ENCODE peak calls at places on chromosomes 16 and 17, in six cellular contexts. J, S, Z, U, L and D are unnamed samples.

GRCh38 chr16:3363793-3364192 is 8.1 kb downstream of the OR2C1 start:
- DNase-seq in J (no peak), L (no peak), U (no peak), S (no peak), Z (no peak), D (no peak)

GRCh38 chr17:77666881-77667395 is 291.6 kb upstream of the TNRC6C start:
- DNase-seq in L (no peak), U (no peak), S (no peak), Z (no peak), J (no peak), D (no peak)

GRCh38 chr16:27208809-27209208 is 5.5 kb downstream of the KDM8 start:
- DNase-seq in Z (no peak), L (no peak), J (no peak), S (no peak), U (no peak), D (no peak)

GRCh38 chr17:82976982-82977488 is 102.4 kb upstream of the METRNL start:
- DNase-seq in U (no peak), S (no peak), Z (no peak), J (no peak), L (no peak), D (no peak)

GRCh38 chr17:18860161-18860972 is 2.4 kb downstream of the PRPSAP2 start:
- DNase-seq in Z (no peak), U (no peak), S (no peak), J (peak; percentile 58), L (peak; percentile 11), D (no peak)

GRCh38 chr17:69356625-69357024 is 29.7 kb upstream of the ABCA5 start:
- DNase-seq in Z (no peak), U (no peak), L (no peak), J (no peak), S (no peak), D (no peak)

GRCh38 chr16:5205394-5206040 is 107.9 kb upstream of the EEF2KMT start:
- DNase-seq in S (no peak), J (no peak), Z (no peak), U (no peak), L (no peak), D (no peak)

GRCh38 chr16:66419527-66419926 is 7.6 kb upstream of the BEAN1 start:
- DNase-seq in L (no peak), Z (peak; percentile 55), S (no peak), U (no peak), J (no peak), D (peak; percentile 34)

GRCh38 chr16:17138801-17139200 is 332.0 kb downstream of the XYLT1 start:
- DNase-seq in S (no peak), L (no peak), Z (peak; percentile 50), J (peak; percentile 7), U (peak; percentile 59), D (no peak)

GRCh38 chr17:59853168-59853918 is 39.4 kb downstream of the TUBD1 start:
- DNase-seq in S (no peak), J (peak; percentile 100), Z (peak; percentile 90), L (peak; percentile 97), U (no peak), D (peak; percentile 98)

GRCh38 chr16:66103245-66103644 is 263.2 kb upstream of the CDH5 start:
- DNase-seq in L (peak; percentile 74), Z (no peak), J (peak; percentile 58), S (no peak), U (no peak), D (peak; percentile 2)

GRCh38 chr16:71499775-71500364 is 10.7 kb upstream of the ZNF19 start:
- DNase-seq in L (peak; percentile 66), S (no peak), J (peak; percentile 66), Z (peak; percentile 40), U (peak; percentile 48), D (peak; percentile 58)

GRCh38 chr16:391885-392335 is 5.1 kb upstream of the NME4 start:
- DNase-seq in U (no peak), S (peak; percentile 83), L (peak; percentile 81), Z (peak; percentile 89), J (peak; percentile 83), D (peak; percentile 96)

GRCh38 chr16:567362-568256 is 804 bp downstream of the NHLRC4 start:
- DNase-seq in Z (no peak), S (no peak), L (no peak), J (no peak), U (no peak), D (no peak)

GRCh38 chr16:68737730-68738590 is 868 bp downstream of the CDH1 start:
- DNase-seq in Z (no peak), U (no peak), J (no peak), S (no peak), L (no peak), D (no peak)

GRCh38 chr17:69709441-69709840 is 294.9 kb downstream of the MAP2K6 start:
- DNase-seq in L (no peak), J (no peak), S (no peak), Z (no peak), U (no peak), D (no peak)

GRCh38 chr17:2076461-2076984 is 21.6 kb downstream of the HIC1 start:
- DNase-seq in J (peak; percentile 45), L (peak; percentile 61), Z (no peak), S (no peak), U (no peak), D (no peak)

GRCh38 chr16:1019234-1019933 is 37.8 kb downstream of the SOX8 start:
- DNase-seq in L (no peak), Z (no peak), S (no peak), J (peak; percentile 4), U (peak; percentile 76), D (no peak)

GRCh38 chr17:279776-280175 is 72.8 kb downstream of the RPH3AL start:
- DNase-seq in Z (no peak), L (no peak), J (no peak), U (no peak), S (no peak), D (no peak)

GRCh38 chr16:70579648-70580630 is 56.3 kb downstream of the SF3B3 start:
- DNase-seq in U (no peak), S (no peak), J (no peak), L (no peak), Z (peak; percentile 64), D (no peak)

GRCh38 chr16:5072334-5073278 is 963 bp downstream of the ALG1 start:
- DNase-seq in J (no peak), U (no peak), Z (no peak), L (no peak), S (no peak), D (no peak)

GRCh38 chr17:81494984-81495383 is 17.6 kb downstream of the ACTG1 start:
- DNase-seq in U (no peak), S (no peak), Z (no peak), L (no peak), J (no peak), D (peak; percentile 36)

GRCh38 chr17:76557368-76558209 is 17.7 kb downstream of the PRCD start:
- DNase-seq in U (peak; percentile 95), S (peak; percentile 89), L (peak; percentile 98), Z (peak; percentile 99), J (peak; percentile 96), D (peak; percentile 99)

GRCh38 chr16:62170642-62171041 is 134.4 kb upstream of the CDH8 start:
- DNase-seq in L (no peak), S (no peak), J (no peak), U (no peak), Z (no peak), D (no peak)

GRCh38 chr17:74777884-74778490 is 1.8 kb upstream of the NAT9 start:
- DNase-seq in S (no peak), J (no peak), L (peak; percentile 21), Z (no peak), U (no peak), D (peak; percentile 87)

GRCh38 chr16:2280461-2280860 is 12.5 kb upstream of the RNPS1 start:
- DNase-seq in U (no peak), Z (no peak), J (no peak), L (no peak), S (no peak), D (no peak)
- H4K91ac ChIP-seq in U (no peak overlapping the region), Z (no peak overlapping the region), J (no peak overlapping the region), L (no peak overlapping the region), S (no peak overlapping the region), D (no peak overlapping the region)

GRCh38 chr16:48384982-48385271 is 286 bp downstream of the SIAH1 start:
- DNase-seq in L (peak; percentile 42), Z (peak; percentile 47), U (no peak), S (no peak), J (no peak), D (peak; percentile 51)

GRCh38 chr16:48383204-48383876 is 1.9 kb downstream of the SIAH1 start:
- DNase-seq in U (no peak), L (no peak), Z (no peak), J (peak; percentile 48), S (no peak), D (no peak)

GRCh38 chr16:48384305-48384981 is 770 bp downstream of the SIAH1 start:
- DNase-seq in U (peak; percentile 62), S (no peak), J (peak; percentile 40), L (peak; percentile 62), Z (peak; percentile 69), D (peak; percentile 65)

GRCh38 chr16:48385272-48385953 is at the start of gene SIAH1:
- DNase-seq in J (peak; percentile 68), U (peak; percentile 91), L (peak; percentile 77), Z (peak; percentile 89), S (peak; percentile 50), D (peak; percentile 63)

DNA sequence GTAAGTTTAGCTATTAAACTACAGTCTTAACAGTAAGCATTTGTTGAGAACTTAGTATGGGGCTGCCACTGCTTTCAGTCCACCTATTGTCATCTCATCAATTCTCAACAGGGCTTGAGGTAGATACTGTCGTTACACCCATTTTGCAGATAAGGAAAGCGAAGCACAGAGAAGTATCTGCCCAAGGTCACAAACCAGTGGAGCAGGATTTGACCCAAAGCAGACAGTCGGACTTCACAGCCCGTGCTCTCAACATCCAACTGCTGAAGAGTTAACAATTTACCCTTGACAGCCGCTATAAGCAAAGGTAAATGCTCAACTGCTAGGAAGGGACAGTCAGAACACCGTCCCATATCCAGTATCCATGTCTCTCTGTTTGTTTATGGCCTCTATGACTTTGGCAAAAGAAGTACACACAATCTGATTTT is 1.3 kb downstream of the SIAH1 start:
- DNase-seq in S (no peak), L (peak; percentile 54), J (no peak), Z (no peak), U (no peak), D (peak; percentile 54)
- H2BK120ac ChIP-seq in S (no peak overlapping the region), L (no peak overlapping the region), J (peak overlapping the region; percentile 23), Z (no peak overlapping the region), U (no peak overlapping the region), D (peak overlapping the region; percentile 93)

GRCh38 chr16:85357323-85357722 is 245.1 kb upstream of the CIBAR2 start:
- DNase-seq in S (no peak), U (no peak), Z (no peak), J (no peak), L (no peak), D (no peak)

GRCh38 chr16:85360323-85361277 is 248.3 kb upstream of the CIBAR2 start:
- DNase-seq in S (no peak), J (no peak), Z (no peak), U (no peak), L (peak; percentile 50), D (peak; percentile 22)

GRCh38 chr16:85357924-85358505 is 245.7 kb upstream of the CIBAR2 start:
- DNase-seq in S (no peak), Z (no peak), J (no peak), L (no peak), U (no peak), D (no peak)

GRCh38 chr16:85358704-85359146 is 246.5 kb upstream of the CIBAR2 start:
- DNase-seq in U (no peak), Z (no peak), S (no peak), J (no peak), L (no peak), D (no peak)

GRCh38 chr16:85359147-85359822 is 247.0 kb upstream of the CIBAR2 start:
- DNase-seq in L (peak; percentile 79), U (no peak), S (no peak), J (peak; percentile 34), Z (no peak), D (no peak)
- H3K4me2 ChIP-seq in L (no peak overlapping the region), U (no peak overlapping the region), S (no peak overlapping the region), J (no peak overlapping the region), Z (no peak overlapping the region), D (no peak overlapping the region)

GRCh38 chr17:65515512-65515911 is 45.9 kb downstream of the AXIN2 start:
- DNase-seq in Z (peak; percentile 43), L (no peak), J (no peak), U (no peak), S (no peak), D (no peak)
- H4K91ac ChIP-seq in Z (no peak overlapping the region), L (no peak overlapping the region), J (no peak overlapping the region), U (no peak overlapping the region), S (peak overlapping the region; percentile 71), D (peak overlapping the region; percentile 16)